ENCODE peak calls at places on chromosomes 12 and 14, in six cellular contexts. T, V, J, B, X and S are unnamed samples. For H3K4me1, the result is how much of the 10 kb centered on the place peaks cover.

GRCh38 chr12:14955876-14956811 is 5.3 kb downstream of the ARHGDIB start:
- DNase-seq in B (no peak), X (no peak), J (no peak), V (no peak), T (no peak), S (no peak)

GRCh38 chr14:56808314-56809201 is 1.7 kb downstream of the OTX2 start:
- DNase-seq in X (no peak), T (no peak), B (no peak), J (no peak), V (no peak), S (no peak)

GRCh38 chr12:24960222-24960855 is 11.4 kb upstream of the BCAT1 start:
- DNase-seq in V (peak), T (peak), X (peak), B (no peak), J (no peak), S (no peak)

GRCh38 chr14:79735121-79735520 is 476.2 kb downstream of the DIO2 start:
- DNase-seq in V (no peak), B (no peak), J (no peak), T (no peak), X (no peak), S (no peak)

GRCh38 chr14:56324831-56325230 is 206.6 kb downstream of the PELI2 start:
- DNase-seq in V (no peak), T (no peak), J (no peak), X (no peak), B (no peak), S (no peak)

GRCh38 chr12:12349711-12350665 is at the start of gene MANSC1:
- DNase-seq in T (no peak), B (peak), X (peak), V (peak), J (peak), S (peak)

GRCh38 chr12:119624971-119625370 is 31.4 kb downstream of the TMEM233 start:
- DNase-seq in T (no peak), X (no peak), V (no peak), J (no peak), B (no peak), S (no peak)

GRCh38 chr12:50024227-50024626 is 1.1 kb downstream of the RACGAP1 start:
- DNase-seq in X (no peak), T (no peak), V (no peak), J (no peak), B (no peak), S (no peak)

GRCh38 chr14:55138091-55138490 is 9.0 kb downstream of the LGALS3 start:
- DNase-seq in B (no peak), T (no peak), X (no peak), J (no peak), V (no peak), S (peak)

GRCh38 chr14:70718383-70719123 is 76.8 kb downstream of the TTC9 start:
- DNase-seq in X (no peak), B (no peak), J (no peak), V (no peak), T (no peak), S (no peak)

GRCh38 chr12:93699271-93700141 is 22.3 kb downstream of the CRADD start:
- DNase-seq in V (no peak), J (no peak), X (no peak), T (no peak), B (no peak), S (no peak)

GRCh38 chr12:8662592-8662991 is at the start of gene MFAP5:
- DNase-seq in V (no peak), X (no peak), B (no peak), J (no peak), T (no peak), S (no peak)

GRCh38 chr12:80373666-80374065 is 70.4 kb upstream of the PTPRQ start:
- DNase-seq in X (no peak), B (no peak), J (no peak), T (no peak), V (no peak), S (no peak)

GRCh38 chr14:68423686-68424085 is 369.2 kb downstream of the ZFP36L1 start:
- DNase-seq in J (no peak), T (no peak), V (no peak), X (no peak), B (no peak), S (no peak)

GRCh38 chr14:69038449-69039286 is 59.6 kb upstream of the ACTN1 start:
- DNase-seq in T (no peak), V (no peak), B (no peak), X (peak), J (no peak), S (no peak)

GRCh38 chr12:120361506-120362208 is 7.3 kb downstream of the MSI1 start:
- DNase-seq in B (peak), J (no peak), T (no peak), V (peak), X (peak), S (peak)

GRCh38 chr12:2494490-2495192 is 300.1 kb upstream of the FKBP4 start:
- DNase-seq in X (no peak), B (no peak), J (no peak), V (peak), T (no peak), S (no peak)

GRCh38 chr14:76109087-76109880 is 42.4 kb upstream of the GPATCH2L start:
- DNase-seq in X (no peak), J (no peak), T (no peak), V (no peak), B (no peak), S (no peak)

GRCh38 chr12:29149691-29150382 is 759 bp downstream of the FAR2 start:
- DNase-seq in B (no peak), V (peak), X (no peak), J (no peak), T (no peak), S (no peak)

GRCh38 chr12:70955415-70955814 is 34.9 kb upstream of the PTPRR start:
- DNase-seq in B (no peak), X (no peak), V (no peak), T (no peak), J (no peak), S (no peak)

GRCh38 chr12:4393211-4393610 is 13.7 kb upstream of the FGF23 start:
- DNase-seq in V (no peak), T (no peak), X (no peak), B (no peak), J (no peak), S (no peak)

GRCh38 chr12:94507455-94507854 is 47.8 kb upstream of the CEP83 start:
- DNase-seq in X (no peak), T (no peak), B (no peak), V (no peak), J (no peak), S (no peak)

GRCh38 chr12:123106640-123107359 is 44.1 kb downstream of the PITPNM2 start:
- DNase-seq in T (no peak), B (no peak), X (peak), J (no peak), V (peak), S (no peak)

GRCh38 chr12:6367065-6367968 is 8.0 kb downstream of the SCNN1A start:
- DNase-seq in J (no peak), T (no peak), B (no peak), X (peak), V (no peak), S (no peak)

GRCh38 chr12:13223176-13223806 is 26.8 kb downstream of the EMP1 start:
- DNase-seq in V (no peak), J (no peak), B (no peak), X (no peak), T (no peak), S (no peak)

GRCh38 chr12:2137707-2138106 is 84.9 kb downstream of the CACNA1C start:
- DNase-seq in J (no peak), X (no peak), V (peak), B (no peak), T (no peak), S (no peak)

GRCh38 chr14:55388160-55388559 is 23.5 kb downstream of the ATG14 start:
- DNase-seq in X (no peak), V (no peak), J (no peak), T (no peak), B (no peak), S (no peak)

GRCh38 chr12:55712154-55712553 is 3.7 kb upstream of the BLOC1S1 start:
- DNase-seq in J (no peak), B (no peak), T (no peak), X (no peak), V (no peak), S (no peak)

GRCh38 chr12:56678852-56679251 is 9.2 kb downstream of the PTGES3 start:
- DNase-seq in T (no peak), V (no peak), J (no peak), X (no peak), B (no peak), S (no peak)

GRCh38 chr12:106252056-106252455 is 4.2 kb upstream of the CKAP4 start:
- DNase-seq in X (no peak), B (no peak), T (no peak), V (no peak), J (no peak), S (no peak)

GRCh38 chr12:95182868-95183415 is 34.3 kb downstream of the FGD6 start:
- DNase-seq in V (no peak), B (no peak), J (no peak), T (peak), X (no peak), S (no peak)

GRCh38 chr12:102962532-102962931 is 5.1 kb downstream of the ASCL1 start:
- DNase-seq in B (no peak), T (no peak), J (no peak), X (no peak), V (no peak), S (no peak)

GRCh38 chr14:56333361-56334279 is 215.4 kb downstream of the PELI2 start:
- DNase-seq in B (no peak), V (no peak), X (peak), J (no peak), T (no peak), S (peak)

GRCh38 chr14:35384386-35385041 is 20.0 kb downstream of the NFKBIA start:
- DNase-seq in X (peak), T (no peak), V (peak), B (no peak), J (no peak), S (peak)

GRCh38 chr12:4107436-4107878 is 166.1 kb upstream of the CCND2 start:
- DNase-seq in B (peak), X (peak), T (peak), V (peak), J (no peak), S (peak)

GRCh38 chr12:52969828-52970569 is 21.1 kb downstream of the KRT18 start:
- DNase-seq in J (no peak), B (peak), X (no peak), T (no peak), V (peak), S (no peak)

GRCh38 chr14:51446771-51447170 is 204.9 kb upstream of the FRMD6 start:
- DNase-seq in X (peak), V (no peak), J (no peak), T (no peak), B (no peak), S (no peak)

GRCh38 chr12:85580562-85581168 is 255.5 kb downstream of the RASSF9 start:
- DNase-seq in V (no peak), T (no peak), B (no peak), J (no peak), X (peak), S (no peak)

GRCh38 chr12:122850695-122851350 is 15.6 kb downstream of the HIP1R start:
- DNase-seq in B (no peak), X (peak), V (no peak), J (no peak), T (no peak), S (no peak)

GRCh38 chr12:47781479-47782371 is 8.7 kb downstream of the SLC48A1 start:
- DNase-seq in T (no peak), J (peak), B (peak), V (no peak), X (no peak), S (no peak)
- TF ChIP-seq POLR2A in T (no peak), J (no peak), B (no peak), V (no peak), X (peak), S (no peak)

GRCh38 chr14:91315844-91316267 is 71.4 kb upstream of the GPR68 start:
- DNase-seq in T (no peak), V (peak), B (no peak), J (no peak), X (no peak), S (peak)
- H3K4me1 ChIP-seq in T (under half), V (under half), B (under half), J (under half), X (under half), S (under half)

GRCh38 chr14:103552811-103553210 is 9.6 kb downstream of the BAG5 start:
- DNase-seq in V (peak), B (no peak), T (no peak), X (no peak), J (no peak), S (no peak)

GRCh38 chr14:103552011-103552797 is 10.3 kb downstream of the BAG5 start:
- DNase-seq in J (no peak), V (no peak), B (no peak), T (no peak), X (no peak), S (no peak)

GRCh38 chr14:103558071-103558882 is 4.2 kb downstream of the BAG5 start:
- DNase-seq in X (no peak), V (no peak), B (no peak), J (no peak), T (no peak), S (no peak)

GRCh38 chr14:103556976-103557758 is 5.3 kb downstream of the BAG5 start:
- DNase-seq in X (no peak), J (no peak), T (no peak), B (no peak), V (no peak), S (no peak)

GRCh38 chr14:103555559-103556337 is 6.7 kb downstream of the BAG5 start:
- DNase-seq in T (no peak), J (no peak), X (no peak), V (no peak), B (no peak), S (no peak)
- TF ChIP-seq POLR2AphosphoS5 in T (no peak), J (no peak), X (no peak), V (no peak), B (no peak), S (no peak)

GRCh38 chr12:22046090-22046967 is at the start of gene CMAS:
- DNase-seq in B (peak), J (peak), V (peak), X (peak), T (peak), S (peak)
- TF ChIP-seq POLR2A in B (peak), J (peak), V (peak), X (peak), T (peak), S (peak)

DNA sequence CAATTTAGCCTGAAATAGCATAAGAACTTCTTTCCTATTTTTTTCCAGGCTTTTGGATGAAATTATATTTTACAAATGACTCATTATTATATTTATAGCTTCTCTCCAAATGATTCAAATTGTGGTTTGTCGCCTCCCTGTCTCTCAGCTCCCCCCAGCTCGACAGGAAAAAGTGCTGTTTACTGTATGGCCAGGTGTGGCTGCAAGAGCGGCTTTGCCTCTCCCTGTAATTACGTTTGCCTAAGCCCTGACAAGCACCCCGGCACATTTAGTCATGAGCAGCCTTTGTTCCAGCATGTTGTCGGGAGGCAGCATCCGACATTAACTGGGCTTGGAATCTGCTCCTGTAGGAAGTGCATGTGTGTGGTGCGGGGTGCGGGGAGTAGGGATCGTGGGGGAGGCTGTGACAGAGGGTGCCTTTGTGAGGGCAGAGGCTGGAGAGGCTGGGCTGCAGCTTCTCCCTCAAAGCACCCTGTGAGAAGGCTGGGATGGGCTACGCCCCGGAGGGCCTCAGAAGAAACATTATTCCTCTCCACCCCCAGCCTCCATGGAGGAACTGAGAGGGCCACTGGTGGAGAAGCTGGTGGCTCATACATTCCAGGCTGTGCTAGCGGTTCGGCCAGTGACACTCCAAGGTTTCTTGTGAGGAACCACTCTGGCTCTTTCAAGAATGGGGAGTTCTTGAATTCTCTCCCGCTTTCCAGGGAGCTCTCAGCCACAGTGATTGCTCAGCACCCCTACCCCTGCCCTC is 42.1 kb upstream of the CTDSP2 start:
- DNase-seq in T (no peak), J (no peak), V (peak), B (peak), X (peak), S (peak)
- H3K4me1 ChIP-seq in T (under half), J (under half), V (half or more), B (under half), X (under half), S (half or more)

DNA sequence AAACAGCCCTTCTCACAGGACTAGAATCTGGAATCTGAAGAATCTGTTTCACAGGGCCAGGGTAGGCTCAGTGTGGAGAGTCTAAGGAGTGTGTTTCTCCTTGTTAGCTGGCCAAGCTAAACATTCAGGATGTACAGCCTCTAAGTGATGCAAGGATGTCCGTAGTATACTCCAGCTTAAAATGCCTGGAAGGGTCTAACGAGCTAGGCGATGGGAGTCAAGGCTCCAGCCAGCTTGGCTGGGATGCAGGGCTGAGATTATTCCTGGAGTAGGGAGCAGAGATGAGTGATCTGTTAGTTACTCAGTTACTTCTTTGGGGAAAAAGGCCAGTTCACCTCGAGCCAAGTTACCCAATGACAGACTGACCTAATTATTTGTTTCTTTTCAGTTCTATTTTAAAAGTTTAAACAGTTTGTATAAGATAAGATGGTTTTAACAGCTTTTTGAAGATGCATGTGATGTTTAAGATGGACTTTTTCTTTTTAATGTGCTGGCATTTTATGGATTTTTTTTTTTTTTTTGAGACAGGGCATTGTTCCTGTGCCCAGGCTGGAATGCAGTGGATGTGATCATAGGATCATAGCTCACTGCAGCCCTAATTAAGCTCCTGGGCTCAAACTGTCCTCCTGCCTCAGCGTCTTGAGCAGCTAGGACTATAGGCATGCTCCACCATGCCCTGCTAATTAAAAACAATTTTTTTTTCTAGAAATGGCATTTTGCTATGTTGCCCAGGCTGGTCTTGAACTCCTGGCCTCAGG is 41.1 kb downstream of the SYNE2 start:
- DNase-seq in X (peak), B (peak), V (peak), J (no peak), T (no peak), S (no peak)
- TF ChIP-seq POLR2AphosphoS5 in X (no peak), B (peak), V (peak), J (peak), T (no peak), S (no peak)

GRCh38 chr12:131896811-131897270 is 2.4 kb downstream of the ULK1 start:
- DNase-seq in B (no peak), T (no peak), J (no peak), X (no peak), V (no peak), S (no peak)

GRCh38 chr12:131897276-131897675 is 2.9 kb downstream of the ULK1 start:
- DNase-seq in J (no peak), T (no peak), B (no peak), X (no peak), V (no peak), S (no peak)

GRCh38 chr12:131894981-131895639 is 688 bp downstream of the ULK1 start:
- DNase-seq in B (no peak), J (no peak), X (peak), V (peak), T (no peak), S (peak)

GRCh38 chr12:131895640-131896079 is 1.2 kb downstream of the ULK1 start:
- DNase-seq in J (no peak), B (no peak), T (no peak), V (no peak), X (peak), S (no peak)

GRCh38 chr12:131896080-131896810 is 1.8 kb downstream of the ULK1 start:
- DNase-seq in V (peak), X (peak), T (peak), J (peak), B (peak), S (peak)
- TF ChIP-seq POLR2A in V (peak), X (peak), T (peak), J (peak), B (peak), S (peak)

DNA sequence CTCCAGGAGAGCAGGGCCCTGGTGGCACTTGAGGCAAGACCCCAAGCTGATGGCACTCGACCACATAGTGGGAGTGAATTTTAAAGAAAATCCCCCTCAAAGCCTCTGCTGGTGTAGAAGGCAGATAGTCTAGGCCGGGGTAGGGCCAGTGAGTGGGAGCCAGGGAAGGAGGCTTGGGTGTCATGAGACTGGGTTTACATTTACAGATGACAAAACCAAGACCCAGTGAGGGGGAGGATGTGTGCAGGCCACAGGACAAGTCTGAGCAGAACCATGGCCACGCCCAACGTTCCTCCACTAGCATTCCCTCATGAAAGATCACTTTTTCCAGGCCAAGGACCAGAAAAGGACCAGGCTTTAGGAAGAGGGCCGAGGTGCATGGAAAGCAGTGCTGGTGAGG is 42.0 kb downstream of the EVL start:
- DNase-seq in T (no peak), J (peak), B (no peak), X (no peak), V (no peak), S (peak)
- H3K4me1 ChIP-seq in T (under half), J (under half), B (under half), X (under half), V (under half), S (half or more)

GRCh38 chr14:99763527-99764221 is 29.5 kb upstream of the EML1 start:
- DNase-seq in T (no peak), V (no peak), J (no peak), B (no peak), X (no peak), S (no peak)

GRCh38 chr14:99758121-99758871 is 34.9 kb upstream of the EML1 start:
- DNase-seq in B (no peak), X (peak), V (no peak), J (no peak), T (no peak), S (no peak)

GRCh38 chr14:99758915-99759545 is 34.2 kb upstream of the EML1 start:
- DNase-seq in B (no peak), J (no peak), T (no peak), V (no peak), X (no peak), S (no peak)

GRCh38 chr14:99759546-99759925 is 33.7 kb upstream of the EML1 start:
- DNase-seq in V (no peak), J (no peak), X (peak), B (no peak), T (no peak), S (no peak)

GRCh38 chr14:99760817-99761216 is 32.4 kb upstream of the EML1 start:
- DNase-seq in B (no peak), T (no peak), J (no peak), X (no peak), V (no peak), S (no peak)
- TF ChIP-seq POLR2AphosphoS5 in B (no peak), T (no peak), J (no peak), X (no peak), V (peak), S (no peak)